ENCODE peak calls at places on chromosome 1, in seven cellular contexts. J, B, N, E, A, Z and H are unnamed samples. For H3K4me1, the result is how much of the 10 kb centered on the place peaks cover.

GRCh38 chr1:31431351-31431750 is 18.3 kb downstream of the SERINC2 start:
- DNase-seq in A (no peak), E (peak), Z (peak), N (no peak), J (no peak), B (no peak), H (no peak)

GRCh38 chr1:186042216-186042615 is 308.0 kb downstream of the HMCN1 start:
- DNase-seq in A (no peak), J (no peak), B (no peak), N (no peak), Z (no peak), E (no peak), H (no peak)

GRCh38 chr1:2043886-2044285 is 6.3 kb upstream of the PRKCZ start:
- DNase-seq in E (no peak), J (no peak), A (no peak), B (no peak), Z (no peak), N (no peak), H (no peak)

GRCh38 chr1:85188530-85188929 is 12.3 kb downstream of the SYDE2 start:
- DNase-seq in Z (no peak), E (no peak), J (no peak), A (no peak), B (no peak), N (no peak), H (no peak)

GRCh38 chr1:233614173-233614742 is 352 bp downstream of the KCNK1 start:
- DNase-seq in N (no peak), A (peak), Z (no peak), E (peak), B (peak), J (peak), H (no peak)

GRCh38 chr1:192867180-192867579 is 58.3 kb downstream of the RGS2 start:
- DNase-seq in Z (no peak), B (no peak), J (no peak), A (no peak), E (no peak), N (no peak), H (no peak)

GRCh38 chr1:197692965-197693364 is 82.3 kb downstream of the DENND1B start:
- DNase-seq in E (no peak), N (peak), B (no peak), Z (no peak), A (no peak), J (no peak), H (no peak)

GRCh38 chr1:247535402-247535801 is 838 bp downstream of the OR2C3 start:
- DNase-seq in J (no peak), B (no peak), E (no peak), A (no peak), N (no peak), Z (no peak), H (no peak)

GRCh38 chr1:204350857-204351573 is 8.7 kb downstream of the PLEKHA6 start:
- DNase-seq in E (peak), Z (no peak), A (no peak), N (no peak), B (peak), J (peak), H (no peak)

GRCh38 chr1:221644663-221645258 is 97.1 kb downstream of the DUSP10 start:
- DNase-seq in Z (no peak), B (no peak), E (no peak), J (no peak), A (no peak), N (no peak), H (no peak)

GRCh38 chr1:93033785-93034184 is 45.3 kb upstream of the MTF2 start:
- DNase-seq in A (no peak), E (no peak), Z (no peak), J (no peak), N (peak), B (no peak), H (no peak)

GRCh38 chr1:237482777-237483176 is 407.9 kb downstream of the ZP4 start:
- DNase-seq in E (no peak), B (no peak), A (no peak), Z (no peak), N (no peak), J (no peak), H (no peak)

GRCh38 chr1:21295059-21295401 is 4.8 kb upstream of the ECE1 start:
- DNase-seq in J (no peak), E (no peak), A (no peak), B (no peak), N (peak), Z (no peak), H (peak)

GRCh38 chr1:113868387-113869083 is 3.0 kb downstream of the PTPN22 start:
- DNase-seq in Z (no peak), N (no peak), A (no peak), B (no peak), J (no peak), E (no peak), H (no peak)

GRCh38 chr1:65722461-65722860 is 70.2 kb upstream of the PDE4B start:
- DNase-seq in N (no peak), J (no peak), B (no peak), A (no peak), Z (no peak), E (no peak), H (no peak)

GRCh38 chr1:57112148-57112547 is 146.3 kb upstream of the C8B start:
- DNase-seq in Z (no peak), N (no peak), E (no peak), A (no peak), B (no peak), J (peak), H (no peak)

GRCh38 chr1:91166106-91166712 is 144.4 kb upstream of the ZNF644 start:
- DNase-seq in N (peak), B (peak), A (peak), J (peak), Z (no peak), E (no peak), H (peak)

GRCh38 chr1:212568978-212569537 is 39.5 kb upstream of the ATF3 start:
- DNase-seq in A (no peak), J (no peak), N (no peak), B (no peak), E (no peak), Z (no peak), H (no peak)

DNA sequence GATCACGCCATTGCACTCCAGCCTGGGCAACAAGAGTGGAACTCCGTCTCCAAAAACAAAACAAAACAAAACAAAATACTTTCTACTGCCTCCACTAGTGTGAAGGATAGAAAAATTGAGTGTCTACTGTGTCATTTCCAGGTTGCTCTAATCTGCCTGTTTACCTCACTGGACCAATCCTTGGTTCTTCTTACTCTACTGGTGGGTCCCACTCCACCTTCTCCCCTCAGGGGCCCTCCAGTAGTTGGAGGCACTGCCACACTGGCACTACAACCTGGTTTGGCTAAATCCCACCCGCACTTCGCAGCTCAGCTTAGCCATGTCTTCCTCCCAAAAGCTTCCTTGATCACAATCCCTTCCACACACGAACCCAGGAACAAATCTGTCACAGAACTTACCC is 2.7 kb downstream of the TAF5L start:
- DNase-seq in N (no peak), E (no peak), A (no peak), Z (no peak), J (no peak), B (no peak), H (no peak)
- H3K4me1 ChIP-seq in N (under half), E (under half), A (under half), Z (half or more), J (under half), B (under half), H (half or more)

DNA sequence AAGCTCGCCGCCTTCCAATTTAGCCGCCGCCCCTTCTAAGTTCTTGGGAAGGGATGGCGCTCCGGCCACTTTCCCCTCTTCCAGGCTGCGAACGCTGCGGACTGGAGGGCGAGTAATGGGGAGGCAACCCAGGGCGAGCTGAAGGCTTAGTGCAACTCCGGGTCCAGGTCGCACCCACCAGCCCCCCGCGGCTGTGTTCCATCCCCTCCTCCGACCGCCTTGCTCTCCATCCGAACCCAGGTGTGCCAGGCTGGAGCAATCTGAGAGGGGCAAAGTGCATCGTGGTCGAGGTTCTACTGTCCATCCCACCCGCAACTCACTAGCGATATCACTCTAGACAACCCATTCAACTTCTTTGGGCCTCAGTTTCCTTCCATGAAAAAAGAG is 13.4 kb downstream of the PAX7 start:
- DNase-seq in N (no peak), A (no peak), B (no peak), E (no peak), Z (no peak), J (no peak), H (no peak)
- H3K4me1 ChIP-seq in N (under half), A (under half), B (under half), E (under half), Z (under half), J (under half), H (under half)

GRCh38 chr1:154154053-154154452 is 820 bp downstream of the NUP210L start:
- DNase-seq in B (no peak), Z (no peak), J (no peak), E (no peak), A (no peak), N (no peak), H (no peak)

GRCh38 chr1:154157520-154158306 is 2.8 kb upstream of the NUP210L start:
- DNase-seq in A (no peak), J (no peak), N (no peak), B (no peak), Z (no peak), E (no peak), H (peak)

GRCh38 chr1:154154534-154155181 is at the start of gene NUP210L:
- DNase-seq in Z (no peak), A (no peak), N (no peak), B (peak), E (peak), J (peak), H (no peak)

GRCh38 chr1:154158307-154159125 is 3.6 kb upstream of the NUP210L start:
- DNase-seq in J (no peak), E (no peak), A (no peak), Z (no peak), N (no peak), B (no peak), H (no peak)

GRCh38 chr1:154155282-154155681 is 409 bp upstream of the NUP210L start:
- DNase-seq in Z (no peak), E (peak), J (no peak), B (no peak), A (no peak), N (no peak), H (no peak)
- H3K4me1 ChIP-seq in Z (under half), E (under half), J (under half), B (under half), A (under half), N (under half), H (half or more)

DNA sequence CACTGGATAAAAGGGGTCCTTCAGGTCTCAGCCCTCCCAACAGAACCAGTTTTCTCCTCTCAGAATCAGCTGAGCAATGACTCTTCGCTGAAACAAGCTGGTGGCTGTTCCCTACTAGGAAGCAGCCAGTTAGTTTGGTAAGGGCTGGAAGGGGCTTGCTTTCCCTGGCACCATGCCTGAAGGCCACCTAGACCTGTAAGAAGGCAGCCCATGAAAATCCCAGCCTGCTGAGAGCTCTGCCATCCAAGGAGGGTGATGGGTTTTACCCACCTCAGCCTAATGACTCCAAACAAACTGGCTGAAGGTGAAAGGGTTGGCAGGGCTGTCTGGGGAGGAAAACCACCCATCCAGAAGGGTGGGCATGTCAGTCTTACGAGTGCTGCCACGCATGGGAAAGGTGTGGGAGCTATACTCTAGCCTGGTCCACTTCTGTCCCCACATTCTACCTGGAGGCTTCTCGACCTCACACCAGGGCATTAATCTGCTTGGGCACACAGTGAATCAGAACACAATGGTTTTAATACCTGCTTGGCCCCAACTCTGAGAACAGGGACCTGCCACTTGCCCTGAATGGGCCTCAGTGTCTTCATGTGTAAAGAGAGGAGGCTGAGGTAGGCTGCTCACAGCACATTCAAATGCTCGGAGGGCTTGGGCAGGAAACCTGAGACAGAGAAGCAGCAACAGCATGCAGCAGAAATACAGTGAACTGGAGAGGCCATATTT is 53.1 kb downstream of the CD46 start:
- DNase-seq in B (no peak), J (no peak), N (peak), A (no peak), Z (peak), E (peak), H (no peak)
- H3K4me1 ChIP-seq in B (under half), J (under half), N (half or more), A (under half), Z (half or more), E (under half), H (under half)

GRCh38 chr1:36920801-36921405 is 113.4 kb downstream of the GRIK3 start:
- DNase-seq in A (no peak), N (no peak), Z (no peak), J (no peak), B (no peak), E (peak), H (no peak)
- H3K4me1 ChIP-seq in A (under half), N (under half), Z (under half), J (under half), B (under half), E (under half), H (under half)

GRCh38 chr1:214657299-214657698 is 54.3 kb downstream of the CENPF start:
- DNase-seq in B (no peak), N (no peak), Z (no peak), E (no peak), A (no peak), J (no peak), H (no peak)
- H3K4me1 ChIP-seq in B (under half), N (under half), Z (under half), E (under half), A (under half), J (under half), H (under half)

GRCh38 chr1:107949467-107950253 is 15.3 kb downstream of the VAV3 start:
- DNase-seq in Z (no peak), J (no peak), N (no peak), E (no peak), A (no peak), B (no peak), H (no peak)
- H3K4me1 ChIP-seq in Z (under half), J (under half), N (under half), E (under half), A (under half), B (under half), H (under half)

DNA sequence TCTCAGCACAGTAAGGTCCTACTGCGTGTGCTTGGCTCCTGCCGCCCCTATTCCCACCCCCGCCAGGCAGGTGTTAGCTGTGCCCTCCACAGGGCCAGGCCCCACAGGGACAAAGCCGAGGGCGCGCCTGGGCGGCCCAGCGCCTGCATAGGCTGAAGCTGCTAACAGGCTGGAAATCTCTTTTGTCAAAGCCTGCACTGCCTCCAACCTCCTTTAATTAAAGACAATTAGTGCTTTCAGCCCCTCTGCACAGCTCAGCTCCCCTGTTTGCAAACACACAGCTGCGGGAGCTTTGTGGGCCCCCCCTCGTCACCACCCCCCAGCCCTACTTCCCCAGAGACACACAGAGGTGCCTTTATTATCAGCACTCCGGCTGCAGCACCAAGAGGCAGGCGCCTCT is 95.9 kb downstream of the EPHB2 start:
- DNase-seq in E (no peak), Z (no peak), B (no peak), N (peak), A (no peak), J (no peak), H (no peak)
- H3K4me1 ChIP-seq in E (under half), Z (under half), B (under half), N (half or more), A (under half), J (under half), H (under half)

GRCh38 chr1:117871013-117871412 is 58.4 kb downstream of the GDAP2 start:
- DNase-seq in A (no peak), N (no peak), B (no peak), J (no peak), E (no peak), Z (no peak), H (no peak)
- H3K4me1 ChIP-seq in A (under half), N (under half), B (under half), J (under half), E (under half), Z (under half), H (under half)